ENCODE peak calls at places on chromosomes 6 and 20, in four cellular contexts. A, K, R and J are unnamed samples.
A peak's percentile ranks its signal among the peaks of the same experiment; 100 is the strongest.

GRCh38 chr6:75386050-75386770 is 101.6 kb upstream of the TMEM30A start:
- DNase-seq in A (no peak), K (no peak), R (no peak), J (no peak)

GRCh38 chr6:156279306-156279969 is 497.7 kb upstream of the ARID1B start:
- DNase-seq in A (no peak), K (no peak), R (no peak), J (no peak)

GRCh38 chr6:89321571-89321970 is 6.5 kb upstream of the GABRR2 start:
- DNase-seq in A (peak; percentile 15), K (no peak), R (no peak), J (no peak)

GRCh38 chr20:63748356-63749270 is 9.0 kb downstream of the SLC2A4RG start:
- DNase-seq in A (no peak), K (no peak), R (no peak), J (no peak)

GRCh38 chr6:14818422-14818884 is 427.4 kb upstream of the JARID2 start:
- DNase-seq in A (peak; percentile 60), K (no peak), R (no peak), J (no peak)

GRCh38 chr20:62899633-62900051 is 26.7 kb downstream of the DIDO1 start:
- DNase-seq in A (peak; percentile 34), K (no peak), R (no peak), J (no peak)

GRCh38 chr6:136600818-136601217 is 50.6 kb upstream of the MAP7 start:
- DNase-seq in A (no peak), K (no peak), R (no peak), J (no peak)

GRCh38 chr6:109292420-109292819 is 89.8 kb downstream of the CD164 start:
- DNase-seq in A (no peak), K (no peak), R (no peak), J (no peak)

GRCh38 chr6:145138469-145139185 is 596.7 kb downstream of the EPM2A start:
- DNase-seq in A (no peak), K (no peak), R (no peak), J (no peak)

GRCh38 chr6:146357578-146358340 is 185.9 kb upstream of the RAB32 start:
- DNase-seq in A (peak; percentile 64), K (peak; percentile 75), R (no peak), J (no peak)

GRCh38 chr6:155404937-155405336 is 50.7 kb downstream of the NOX3 start:
- DNase-seq in A (no peak), K (no peak), R (no peak), J (no peak)

GRCh38 chr6:41578714-41579610 is 32.8 kb downstream of the FOXP4 start:
- DNase-seq in A (peak; percentile 8), K (no peak), R (peak; percentile 66), J (peak; percentile 70)

GRCh38 chr6:106642476-106642875 is 13.1 kb downstream of the QRSL1 start:
- DNase-seq in A (no peak), K (no peak), R (no peak), J (no peak)

GRCh38 chr6:27314046-27314445 is 2.0 kb upstream of the POM121L2 start:
- DNase-seq in A (no peak), K (no peak), R (no peak), J (no peak)

GRCh38 chr20:31720486-31721407 is 1.9 kb downstream of the BCL2L1 start:
- DNase-seq in A (no peak), K (no peak), R (peak; percentile 55), J (no peak)

GRCh38 chr6:140871911-140872310 is 1260.8 kb upstream of the GJE1 start:
- DNase-seq in A (no peak), K (no peak), R (no peak), J (no peak)

GRCh38 chr6:31037692-31038091 is 27.4 kb downstream of the MUC22 start:
- DNase-seq in A (peak; percentile 8), K (peak; percentile 42), R (no peak), J (no peak)

GRCh38 chr6:90393232-90393884 is 96.7 kb upstream of the BACH2 start:
- DNase-seq in A (peak; percentile 73), K (peak; percentile 20), R (peak; percentile 67), J (peak; percentile 69)

GRCh38 chr20:14956026-14956425 is 618.6 kb upstream of the FLRT3 start:
- DNase-seq in A (no peak), K (no peak), R (no peak), J (no peak)

GRCh38 chr6:128567029-128567428 is 46.6 kb upstream of the PTPRK start:
- DNase-seq in A (no peak), K (no peak), R (no peak), J (no peak)

GRCh38 chr6:158707826-158708225 is 58.0 kb downstream of the SYTL3 start:
- DNase-seq in A (no peak), K (no peak), R (no peak), J (no peak)

GRCh38 chr6:26028753-26029569 is 58.3 kb upstream of the HFE start:
- DNase-seq in A (no peak), K (no peak), R (no peak), J (no peak)

GRCh38 chr6:40308533-40309306 is 278.4 kb downstream of the LRFN2 start:
- DNase-seq in A (peak; percentile 51), K (peak; percentile 19), R (peak; percentile 91), J (peak; percentile 92)

GRCh38 chr6:38501931-38502330 is 137.8 kb downstream of the BTBD9 start:
- DNase-seq in A (no peak), K (no peak), R (peak; percentile 51), J (no peak)

GRCh38 chr6:43842231-43842794 is 72.3 kb downstream of the VEGFA start:
- DNase-seq in A (peak; percentile 25), K (no peak), R (no peak), J (no peak)

DNA sequence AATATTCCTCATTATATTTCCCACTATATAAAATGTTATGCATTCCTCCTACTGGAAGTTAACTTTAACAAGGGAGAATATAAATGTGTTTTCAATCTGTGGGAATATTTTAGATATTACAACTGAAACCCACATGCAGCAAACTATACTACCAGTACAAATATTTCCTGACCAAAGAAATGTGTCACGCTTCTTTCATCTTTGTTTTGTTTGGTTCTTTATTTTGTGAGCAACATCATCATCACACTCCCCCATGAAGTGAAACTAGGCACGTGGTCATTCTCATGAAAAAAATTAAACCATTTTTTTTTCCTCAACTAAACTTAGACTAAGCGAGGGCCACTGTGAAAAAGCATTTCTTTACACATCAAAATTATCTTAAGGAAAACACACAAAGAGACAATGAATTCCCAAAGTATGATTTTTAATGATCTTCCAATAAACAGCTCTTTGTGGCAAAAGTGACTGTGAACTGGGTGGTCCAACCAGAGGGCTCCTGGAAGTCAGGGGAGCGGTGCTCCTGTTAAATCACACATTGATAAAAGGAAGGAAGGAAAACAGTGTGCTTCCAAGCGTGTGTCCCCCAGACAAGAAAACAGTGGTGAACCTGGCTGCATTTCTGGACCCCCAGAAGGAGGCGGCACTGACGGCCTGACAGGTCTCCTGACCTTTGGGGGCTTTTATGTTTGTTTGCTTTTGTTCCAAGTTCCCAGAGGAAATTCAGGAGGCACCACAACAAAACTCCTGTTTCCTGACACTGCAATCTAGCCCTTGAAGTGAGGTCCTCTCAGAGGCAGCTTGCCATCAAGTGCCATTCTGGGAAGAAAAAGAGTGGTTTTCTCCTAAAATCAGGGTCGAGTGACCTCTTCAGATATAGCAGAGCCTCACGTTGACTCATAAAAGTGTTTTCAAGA is 166.8 kb upstream of the FOXQ1 start:
- DNase-seq in A (no peak), K (peak; percentile 65), R (no peak), J (peak; percentile 22)
- TF ChIP-seq CTCF in A (no peak), K (no peak), R (no peak), J (no peak)

DNA sequence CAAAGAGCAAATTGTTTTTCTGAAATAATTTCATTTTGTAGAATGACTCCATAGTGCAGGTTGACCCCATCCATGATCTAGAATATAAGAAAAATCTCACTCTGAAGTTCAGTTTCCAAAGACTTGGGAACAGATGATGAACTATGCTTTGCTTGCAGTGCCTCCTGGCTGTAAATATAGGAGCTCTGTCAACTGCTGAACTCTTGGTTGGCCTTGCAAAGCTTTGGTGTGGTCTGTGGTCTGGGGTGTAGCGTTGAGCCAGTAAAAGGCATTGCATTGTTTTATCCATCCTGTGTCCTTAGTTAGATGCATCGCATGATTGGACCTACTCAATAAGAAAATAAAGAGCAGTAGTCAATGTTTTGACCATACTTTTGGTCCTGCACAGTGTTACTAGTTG is 104.0 kb downstream of the PLCB4 start:
- DNase-seq in A (peak; percentile 3), K (no peak), R (no peak), J (no peak)
- TF ChIP-seq CTCF in A (peak; percentile 18), K (peak; percentile 30), R (no peak), J (no peak)

GRCh38 chr20:8020314-8021079 is 936 bp upstream of the TMX4 start:
- DNase-seq in A (no peak), K (no peak), R (no peak), J (no peak)

GRCh38 chr20:8019178-8019997 is at the start of gene TMX4:
- DNase-seq in A (peak; percentile 99), K (peak; percentile 90), R (peak; percentile 99), J (peak; percentile 98)

GRCh38 chr20:8021541-8022269 is 2.1 kb upstream of the TMX4 start:
- DNase-seq in A (no peak), K (no peak), R (peak; percentile 22), J (no peak)

GRCh38 chr20:8019998-8020247 is 362 bp upstream of the TMX4 start:
- DNase-seq in A (no peak), K (no peak), R (no peak), J (no peak)

GRCh38 chr20:8018928-8019177 is 708 bp downstream of the TMX4 start:
- DNase-seq in A (peak; percentile 38), K (no peak), R (no peak), J (no peak)
- TF ChIP-seq CTCF in A (peak; percentile 7), K (no peak), R (no peak), J (no peak)

GRCh38 chr20:23449400-23449799 is 3.3 kb downstream of the CST11 start:
- DNase-seq in A (no peak), K (no peak), R (no peak), J (no peak)

GRCh38 chr20:23448167-23448566 is 4.5 kb downstream of the CST11 start:
- DNase-seq in A (no peak), K (no peak), R (no peak), J (no peak)

GRCh38 chr20:23444859-23445258 is 5.4 kb downstream of the CSTL1 start:
- DNase-seq in A (no peak), K (no peak), R (no peak), J (no peak)

GRCh38 chr20:23445596-23446217 is 6.2 kb downstream of the CSTL1 start:
- DNase-seq in A (peak; percentile 38), K (peak; percentile 7), R (no peak), J (no peak)

DNA sequence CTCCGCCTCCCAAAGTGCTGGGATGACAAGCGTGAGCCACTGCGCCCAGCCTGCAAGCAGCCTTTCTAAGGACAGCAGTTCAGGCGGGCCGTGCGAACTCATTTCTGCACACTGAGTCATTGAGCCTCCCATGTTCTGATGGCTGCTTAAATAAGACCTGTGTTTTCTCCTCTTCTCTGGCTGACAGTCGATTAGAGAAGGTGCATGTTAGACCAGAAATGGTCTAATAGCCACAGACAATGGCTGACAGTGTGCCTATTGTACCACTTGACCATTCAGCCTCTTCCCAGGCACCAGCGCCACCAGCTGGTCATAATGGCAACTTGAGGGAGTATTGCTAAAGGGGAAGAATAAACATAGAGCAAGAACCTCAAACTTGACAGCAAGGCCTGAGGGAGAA is 6.2 kb downstream of the CST11 start:
- DNase-seq in A (peak; percentile 63), K (no peak), R (peak; percentile 86), J (peak; percentile 45)
- TF ChIP-seq CTCF in A (peak; percentile 68), K (peak; percentile 47), R (peak; percentile 56), J (peak; percentile 36)